ENCODE peak calls at places on chromosome 6, in eight cellular contexts. H, V, C, J, N, Y, T and S are unnamed samples.

GRCh38 chr6:144912474-144912873 is 627.3 kb downstream of the UTRN start:
- DNase-seq in V (no peak), N (peak; percentile 76), Y (no peak), T (peak; percentile 74), C (no peak), J (peak; percentile 90), H (no peak), S (no peak)

GRCh38 chr6:90610291-90610670 is 23.4 kb upstream of the MAP3K7 start:
- DNase-seq in J (no peak), N (no peak), V (peak; percentile 17), C (peak; percentile 31), Y (no peak), T (peak; percentile 29), H (no peak), S (no peak)

GRCh38 chr6:54907316-54907715 is 60.7 kb downstream of the FAM83B start:
- DNase-seq in T (peak; percentile 36), N (no peak), C (no peak), J (no peak), V (no peak), H (no peak), Y (no peak), S (no peak)

GRCh38 chr6:163877877-163878639 is 463.5 kb downstream of the QKI start:
- DNase-seq in J (no peak), C (no peak), Y (no peak), V (no peak), T (no peak), N (no peak), H (no peak), S (no peak)

GRCh38 chr6:155253337-155253736 is 10.5 kb upstream of the CLDN20 start:
- DNase-seq in V (no peak), N (no peak), C (peak; percentile 63), H (no peak), Y (no peak), T (no peak), J (no peak), S (peak; percentile 37)

GRCh38 chr6:5833120-5833519 is 173.6 kb downstream of the NRN1 start:
- DNase-seq in V (no peak), T (no peak), C (no peak), J (no peak), N (no peak), H (no peak), Y (no peak), S (no peak)

GRCh38 chr6:107607109-107607508 is 117.2 kb downstream of the SOBP start:
- DNase-seq in V (no peak), N (no peak), H (no peak), Y (no peak), C (no peak), T (peak; percentile 44), J (no peak), S (no peak)

GRCh38 chr6:139271056-139271455 is 20.7 kb downstream of the TXLNB start:
- DNase-seq in T (peak; percentile 68), C (no peak), H (no peak), Y (no peak), N (peak; percentile 56), J (peak; percentile 77), V (no peak), S (no peak)

GRCh38 chr6:138005846-138006245 is 101.4 kb downstream of the PERP start:
- DNase-seq in N (no peak), H (no peak), Y (no peak), J (no peak), C (no peak), T (no peak), V (no peak), S (no peak)

GRCh38 chr6:138987643-138988468 is at the start of gene REPS1:
- DNase-seq in N (peak; percentile 94), V (peak; percentile 95), C (peak; percentile 96), T (peak; percentile 87), H (peak; percentile 91), J (peak; percentile 82), Y (peak; percentile 97), S (peak; percentile 80)

GRCh38 chr6:144776031-144776819 is 491.1 kb downstream of the UTRN start:
- DNase-seq in C (peak; percentile 16), V (no peak), T (no peak), H (no peak), N (no peak), Y (no peak), J (no peak), S (no peak)

GRCh38 chr6:9138856-9139426 is 703.6 kb upstream of the SLC35B3 start:
- DNase-seq in J (peak; percentile 28), H (no peak), V (no peak), C (no peak), N (no peak), T (peak; percentile 65), Y (no peak), S (no peak)

GRCh38 chr6:147142684-147143245 is 61.5 kb upstream of the STXBP5 start:
- DNase-seq in H (no peak), T (no peak), N (no peak), Y (no peak), J (no peak), C (no peak), V (no peak), S (no peak)

GRCh38 chr6:141056945-141057635 is 1075.6 kb upstream of the GJE1 start:
- DNase-seq in C (peak; percentile 77), N (no peak), T (no peak), V (no peak), J (no peak), H (no peak), Y (no peak), S (no peak)

GRCh38 chr6:42047220-42047590 is 3.1 kb upstream of the TAF8 start:
- DNase-seq in C (no peak), J (no peak), N (no peak), V (no peak), Y (no peak), T (no peak), H (no peak), S (no peak)

GRCh38 chr6:148105695-148106094 is 236.9 kb upstream of the SASH1 start:
- DNase-seq in Y (no peak), H (no peak), J (no peak), C (peak; percentile 29), N (no peak), T (no peak), V (no peak), S (no peak)

GRCh38 chr6:35038076-35038475 is 103.1 kb downstream of the TCP11 start:
- DNase-seq in V (no peak), Y (no peak), J (no peak), T (no peak), H (no peak), N (peak; percentile 50), C (peak; percentile 72), S (no peak)

GRCh38 chr6:30915591-30915946 is 1.5 kb downstream of the VARS2 start:
- DNase-seq in J (peak; percentile 71), C (peak; percentile 85), Y (no peak), H (peak; percentile 54), N (peak; percentile 51), T (peak; percentile 78), V (peak; percentile 75), S (peak; percentile 41)

GRCh38 chr6:13813621-13814175 is 659 bp downstream of the MCUR1 start:
- DNase-seq in H (peak; percentile 37), V (peak; percentile 94), Y (no peak), T (peak; percentile 59), J (peak; percentile 50), C (peak; percentile 96), N (peak; percentile 78), S (peak; percentile 45)

GRCh38 chr6:148251286-148251685 is 91.4 kb upstream of the SASH1 start:
- DNase-seq in H (peak; percentile 11), T (peak; percentile 79), Y (no peak), J (peak; percentile 80), V (peak; percentile 38), N (peak; percentile 12), C (peak; percentile 52), S (no peak)

GRCh38 chr6:160102956-160103824 is 18.4 kb upstream of the SLC22A1 start:
- DNase-seq in V (peak; percentile 22), T (peak; percentile 21), N (peak; percentile 19), J (peak; percentile 11), H (peak; percentile 48), C (peak; percentile 77), Y (no peak), S (peak; percentile 35)

GRCh38 chr6:42618686-42619085 is 54.9 kb downstream of the UBR2 start:
- DNase-seq in J (peak; percentile 83), T (peak; percentile 57), V (no peak), N (no peak), C (no peak), H (no peak), Y (no peak), S (peak; percentile 16)

GRCh38 chr6:44356432-44356950 is 14.0 kb downstream of the SPATS1 start:
- DNase-seq in Y (no peak), C (no peak), V (no peak), J (no peak), N (no peak), T (no peak), H (peak; percentile 21), S (no peak)

GRCh38 chr6:149860834-149861602 is 3.1 kb downstream of the LRP11 start:
- DNase-seq in H (no peak), Y (no peak), V (no peak), T (peak; percentile 75), J (no peak), C (no peak), N (peak; percentile 51), S (no peak)
- H3K27ac ChIP-seq in H (no peak overlapping the region), Y (no peak overlapping the region), V (no peak overlapping the region), T (peak overlapping the region; percentile 61), J (peak overlapping the region; percentile 78), C (no peak overlapping the region), N (peak overlapping the region; percentile 88), S (no peak overlapping the region)

GRCh38 chr6:136548582-136549330 is 1.5 kb downstream of the MAP7 start:
- DNase-seq in J (no peak), T (no peak), N (no peak), Y (no peak), H (no peak), C (no peak), V (no peak), S (no peak)
- H3K4me3 ChIP-seq in J (no peak overlapping the region), T (no peak overlapping the region), N (no peak overlapping the region), Y (no peak overlapping the region), H (no peak overlapping the region), C (no peak overlapping the region), V (peak overlapping the region; percentile 66), S (peak overlapping the region; percentile 92)

GRCh38 chr6:10415593-10416480 is 963 bp upstream of the TFAP2A start:
- DNase-seq in J (no peak), H (no peak), N (no peak), T (no peak), C (no peak), V (no peak), Y (no peak), S (no peak)
- H3K27me3 ChIP-seq in J (peaks cover 92% of the 10 kb centered on the region), H (peaks cover 77% of the 10 kb centered on the region), N (no peaks in the 10 kb centered on the region), T (peaks cover 81% of the 10 kb centered on the region), C (peaks cover 7% of the 10 kb centered on the region), V (peaks cover 100% of the 10 kb centered on the region), Y (peaks cover 73% of the 10 kb centered on the region), S (peaks cover 74% of the 10 kb centered on the region)

GRCh38 chr6:11730645-11731044 is 48.0 kb downstream of the ADTRP start:
- DNase-seq in V (no peak), Y (peak; percentile 45), T (no peak), C (no peak), J (no peak), N (no peak), H (peak; percentile 56), S (no peak)

GRCh38 chr6:11727995-11728961 is 50.3 kb downstream of the ADTRP start:
- DNase-seq in Y (peak; percentile 48), N (no peak), T (no peak), V (no peak), H (peak; percentile 65), J (no peak), C (no peak), S (no peak)

GRCh38 chr6:11732036-11732545 is 46.5 kb downstream of the ADTRP start:
- DNase-seq in C (no peak), N (no peak), J (peak; percentile 12), Y (peak; percentile 49), T (peak; percentile 2), H (peak; percentile 99), V (no peak), S (no peak)

GRCh38 chr6:11729083-11729482 is 49.5 kb downstream of the ADTRP start:
- DNase-seq in T (no peak), N (no peak), C (no peak), H (no peak), J (no peak), Y (peak; percentile 47), V (no peak), S (no peak)

GRCh38 chr6:11731423-11731822 is 47.2 kb downstream of the ADTRP start:
- DNase-seq in T (no peak), H (no peak), V (no peak), N (no peak), J (no peak), C (no peak), Y (peak; percentile 9), S (no peak)
- H3K27ac ChIP-seq in T (peak overlapping the region; percentile 3), H (peak overlapping the region; percentile 81), V (no peak overlapping the region), N (no peak overlapping the region), J (no peak overlapping the region), C (no peak overlapping the region), Y (no peak overlapping the region), S (no peak overlapping the region)